ENCODE peak calls at places on chromosomes 6 and 20, in four cellular contexts. J is K562, R is HepG2, S is GM12878. T is an unnamed sample.

GRCh38 chr20:39849664-39850063 is 839.4 kb downstream of the MAFB start:
- DNase-seq in J (no peak), R (no peak), S (no peak), T (no peak)

GRCh38 chr6:422423-423061 is 31.0 kb downstream of the IRF4 start:
- DNase-seq in J (no peak), R (peak), S (no peak), T (peak)

GRCh38 chr20:43752051-43752360 is 25.2 kb upstream of the GTSF1L start:
- DNase-seq in J (no peak), R (no peak), S (no peak), T (no peak)

GRCh38 chr20:54084727-54085368 is 14.5 kb upstream of the BCAS1 start:
- DNase-seq in J (no peak), R (peak), S (no peak), T (peak)

GRCh38 chr6:28880894-28881780 is 42.6 kb downstream of the TRIM27 start:
- DNase-seq in J (peak), R (peak), S (no peak), T (peak)

GRCh38 chr20:63736893-63737689 is 627 bp downstream of the LIME1 start:
- DNase-seq in J (no peak), R (no peak), S (no peak), T (no peak)

GRCh38 chr6:68427630-68428029 is 207.5 kb upstream of the ADGRB3 start:
- DNase-seq in J (no peak), R (no peak), S (no peak), T (no peak)

GRCh38 chr6:127854009-127854408 is 46.8 kb downstream of the THEMIS start:
- DNase-seq in J (no peak), R (no peak), S (no peak), T (peak)

GRCh38 chr6:33177552-33178446 is 14.5 kb downstream of the COL11A2 start:
- DNase-seq in J (no peak), R (no peak), S (no peak), T (no peak)

GRCh38 chr20:34514897-34515483 is 1.2 kb upstream of the DYNLRB1 start:
- DNase-seq in J (no peak), R (no peak), S (no peak), T (no peak)

GRCh38 chr6:129516787-129517186 is 193.2 kb downstream of the ARHGAP18 start:
- DNase-seq in J (no peak), R (no peak), S (no peak), T (no peak)

GRCh38 chr6:153043719-153044118 is 41.2 kb upstream of the MTRF1L start:
- DNase-seq in J (no peak), R (no peak), S (no peak), T (no peak)

GRCh38 chr20:16624106-16624505 is 50.9 kb upstream of the KIF16B start:
- DNase-seq in J (no peak), R (peak), S (no peak), T (no peak)

GRCh38 chr6:85641522-85641915 is 1.2 kb downstream of the SYNCRIP start:
- DNase-seq in J (peak), R (no peak), S (no peak), T (no peak)

GRCh38 chr20:50385733-50386640 is 124.2 kb upstream of the PTPN1 start:
- DNase-seq in J (peak), R (no peak), S (no peak), T (no peak)

GRCh38 chr6:2369606-2370005 is 124.2 kb upstream of the GMDS start:
- DNase-seq in J (no peak), R (no peak), S (no peak), T (no peak)

GRCh38 chr20:39893013-39893685 is 795.9 kb downstream of the MAFB start:
- DNase-seq in J (no peak), R (no peak), S (no peak), T (no peak)

GRCh38 chr6:108277831-108278230 is 17.0 kb upstream of the SNX3 start:
- DNase-seq in J (peak), R (no peak), S (no peak), T (no peak)

GRCh38 chr6:96156425-96156824 is 140.7 kb downstream of the FUT9 start:
- DNase-seq in J (no peak), R (no peak), S (no peak), T (no peak)

GRCh38 chr6:3697609-3698008 is 53.9 kb downstream of the PXDC1 start:
- DNase-seq in J (no peak), R (no peak), S (no peak), T (no peak)

GRCh38 chr6:116090251-116090650 is 10.4 kb upstream of the NT5DC1 start:
- DNase-seq in J (no peak), R (no peak), S (peak), T (no peak)

GRCh38 chr6:13119549-13119948 is 208.8 kb downstream of the TBC1D7 start:
- DNase-seq in J (no peak), R (no peak), S (no peak), T (no peak)

GRCh38 chr6:157380779-157381561 is at the start of gene ZDHHC14:
- DNase-seq in J (peak), R (peak), S (peak), T (peak)

GRCh38 chr20:31719644-31720485 is 2.8 kb downstream of the BCL2L1 start:
- DNase-seq in J (peak), R (peak), S (no peak), T (peak)

GRCh38 chr6:144607998-144608736 is 323.0 kb downstream of the UTRN start:
- DNase-seq in J (no peak), R (no peak), S (no peak), T (no peak)

GRCh38 chr6:31729979-31730630 is 1.0 kb upstream of the DDAH2 start:
- DNase-seq in J (peak), R (peak), S (no peak), T (peak)

GRCh38 chr6:5125152-5126006 is 40.2 kb downstream of the PPP1R3G start:
- DNase-seq in J (peak), R (peak), S (no peak), T (peak)

GRCh38 chr6:3888153-3888957 is 39.2 kb downstream of the FAM50B start:
- DNase-seq in J (no peak), R (no peak), S (no peak), T (peak)

GRCh38 chr20:36439040-36439730 is 102.1 kb upstream of the MYL9 start:
- DNase-seq in J (peak), R (peak), S (no peak), T (peak)

GRCh38 chr6:14134211-14134910 is 16.8 kb downstream of the CD83 start:
- DNase-seq in J (no peak), R (no peak), S (no peak), T (no peak)

GRCh38 chr6:44670146-44670545 is 282.6 kb downstream of the CDC5L start:
- DNase-seq in J (no peak), R (no peak), S (no peak), T (no peak)

GRCh38 chr20:62377615-62378085 is 9.3 kb upstream of the RPS21 start:
- DNase-seq in J (no peak), R (no peak), S (no peak), T (no peak)

GRCh38 chr6:105677671-105678475 is 275.0 kb upstream of the PREP start:
- DNase-seq in J (no peak), R (no peak), S (no peak), T (no peak)

GRCh38 chr6:105678516-105678915 is 275.6 kb upstream of the PREP start:
- DNase-seq in J (no peak), R (no peak), S (no peak), T (no peak)

GRCh38 chr6:105680131-105680530 is 277.2 kb upstream of the PREP start:
- DNase-seq in J (no peak), R (no peak), S (no peak), T (no peak)

GRCh38 chr6:105676837-105677236 is 274.0 kb upstream of the PREP start:
- DNase-seq in J (no peak), R (no peak), S (no peak), T (no peak)

GRCh38 chr6:105675715-105676397 is 273.0 kb upstream of the PREP start:
- DNase-seq in J (no peak), R (no peak), S (no peak), T (peak)
- TF ChIP-seq CHD4 in J (no peak), R (no peak), S (no peak), T (no peak)

DNA sequence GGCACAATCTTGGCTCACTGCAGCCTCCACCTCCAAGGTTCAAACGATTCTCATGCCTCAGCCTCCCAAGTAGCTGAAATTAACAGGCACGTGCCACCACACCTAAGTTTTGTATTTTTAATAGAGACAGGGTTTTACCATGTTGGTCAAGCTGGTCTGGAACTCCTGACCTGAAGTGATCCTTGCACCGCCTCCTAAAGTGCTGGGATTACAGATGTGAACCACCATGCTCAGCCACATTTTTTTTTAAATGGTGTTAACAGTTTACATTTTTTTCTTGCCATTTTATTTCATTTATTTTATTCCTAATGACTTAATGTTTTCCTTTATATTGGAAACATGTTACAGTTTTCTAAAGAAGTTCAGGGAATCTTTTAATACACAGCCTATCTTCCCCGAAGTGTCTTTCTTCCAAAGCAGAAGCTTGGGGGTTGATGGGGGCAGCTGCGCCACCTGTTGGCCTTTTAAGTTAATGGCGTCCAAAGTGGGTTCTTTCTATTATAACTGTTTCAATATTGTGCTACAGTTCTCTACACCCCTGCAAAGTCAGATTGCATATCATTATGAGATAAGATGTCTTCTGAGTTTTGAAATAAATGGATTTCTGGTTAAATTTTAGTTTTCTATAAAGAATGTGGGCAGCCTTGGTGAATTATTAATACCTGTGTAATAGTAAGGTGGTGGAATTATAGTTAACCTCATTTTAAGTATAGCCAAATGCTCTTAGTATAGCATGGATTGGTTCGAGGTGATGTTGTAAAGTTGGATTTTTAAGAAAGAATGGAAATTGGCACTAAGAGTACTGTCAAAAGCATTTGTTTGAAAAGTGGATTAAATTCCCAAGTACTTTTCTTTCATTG is 42.0 kb upstream of the PLCG1 start:
- DNase-seq in J (peak), R (peak), S (no peak), T (peak)
- TF ChIP-seq CHD4 in J (no peak), R (no peak), S (no peak), T (no peak)

DNA sequence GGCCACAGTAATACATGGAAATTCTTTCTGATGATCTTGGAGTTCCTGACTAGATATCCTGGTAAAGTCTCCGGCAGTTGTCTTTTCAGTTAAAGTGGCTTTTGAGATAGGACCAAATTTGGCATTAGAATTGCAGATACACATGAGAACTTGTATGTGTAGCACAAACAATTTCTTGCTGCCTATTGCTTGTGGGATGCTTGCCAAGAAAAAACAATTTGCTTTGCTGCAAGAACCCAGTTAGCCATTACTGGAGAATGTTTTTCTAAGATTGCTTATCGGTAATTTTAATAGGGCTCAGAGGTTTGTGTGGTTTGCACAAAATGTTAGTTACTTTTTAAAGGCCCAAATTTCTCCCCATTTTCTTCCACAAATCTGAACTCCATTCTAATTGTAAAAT is 696.7 kb upstream of the CITED2 start:
- DNase-seq in J (no peak), R (no peak), S (no peak), T (no peak)
- TF ChIP-seq CHD4 in J (no peak), R (no peak), S (no peak), T (no peak)

DNA sequence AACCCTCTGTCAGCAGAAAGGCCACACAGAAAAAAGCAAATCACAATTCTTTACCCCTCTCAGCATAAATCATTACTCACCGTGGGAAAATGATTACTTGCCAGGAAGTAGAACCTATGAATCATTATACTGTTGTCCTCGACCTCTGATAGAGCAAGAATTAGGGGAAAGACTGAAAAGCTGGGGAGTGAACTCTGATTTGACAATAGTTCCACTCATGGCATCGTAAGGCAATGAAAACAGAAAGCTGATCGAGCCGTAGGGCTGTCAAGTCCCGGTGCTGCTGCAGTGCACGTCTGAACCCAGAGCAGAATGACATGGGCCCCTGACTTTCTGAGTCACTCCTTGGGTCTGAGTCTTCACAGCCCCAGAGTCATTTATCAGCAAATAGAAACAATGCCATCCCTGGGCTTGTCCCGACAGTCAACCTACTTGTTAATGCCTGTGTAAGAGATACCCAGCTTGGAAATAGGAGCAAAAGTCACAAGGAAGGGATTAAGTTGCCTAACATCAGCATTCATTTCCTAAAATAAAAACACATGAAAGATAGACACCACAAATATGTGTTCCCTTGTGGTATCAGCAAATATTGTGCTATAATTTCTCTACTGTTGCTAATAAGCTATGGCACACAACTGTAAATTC is 224.8 kb upstream of the MARCKS start:
- DNase-seq in J (no peak), R (peak), S (peak), T (peak)
- TF ChIP-seq CHD4 in J (no peak), R (no peak), S (no peak), T (no peak)

DNA sequence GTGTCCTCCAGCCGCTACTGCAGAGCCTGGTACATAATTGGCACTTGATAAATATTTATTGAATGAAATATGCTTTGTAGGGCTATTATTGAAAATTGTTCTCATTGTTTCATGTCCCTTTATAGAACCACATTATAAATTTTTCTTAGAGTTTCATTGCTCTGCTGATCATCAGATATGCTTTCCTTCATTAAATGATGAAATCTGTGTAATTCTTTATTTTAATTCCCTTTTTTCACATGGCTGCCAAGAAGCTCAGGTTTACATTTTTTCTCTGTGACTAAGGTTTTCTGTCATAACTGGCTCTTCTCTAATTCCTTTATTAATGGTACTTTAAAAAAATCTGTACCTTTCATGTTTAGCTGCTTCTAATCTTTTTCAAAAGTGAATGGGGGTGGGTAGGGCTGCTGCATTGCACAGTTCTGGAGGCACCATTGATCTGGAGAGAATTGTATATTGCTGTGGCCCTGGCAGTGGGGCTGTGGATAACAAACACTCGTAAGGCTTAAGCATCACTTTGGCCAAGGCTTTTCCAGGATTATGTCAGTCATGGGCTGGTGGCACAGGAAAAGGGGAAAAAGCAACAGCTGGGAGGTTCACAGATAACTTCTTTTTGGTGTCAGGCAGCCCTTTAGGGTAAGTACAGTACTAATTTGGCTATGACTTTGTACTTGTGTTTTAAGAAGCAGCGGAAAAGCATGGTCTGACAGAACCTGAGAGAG is 43.8 kb downstream of the ARFGEF2 start:
- DNase-seq in J (no peak), R (no peak), S (no peak), T (no peak)
- TF ChIP-seq CHD4 in J (no peak), R (no peak), S (no peak), T (no peak)

DNA sequence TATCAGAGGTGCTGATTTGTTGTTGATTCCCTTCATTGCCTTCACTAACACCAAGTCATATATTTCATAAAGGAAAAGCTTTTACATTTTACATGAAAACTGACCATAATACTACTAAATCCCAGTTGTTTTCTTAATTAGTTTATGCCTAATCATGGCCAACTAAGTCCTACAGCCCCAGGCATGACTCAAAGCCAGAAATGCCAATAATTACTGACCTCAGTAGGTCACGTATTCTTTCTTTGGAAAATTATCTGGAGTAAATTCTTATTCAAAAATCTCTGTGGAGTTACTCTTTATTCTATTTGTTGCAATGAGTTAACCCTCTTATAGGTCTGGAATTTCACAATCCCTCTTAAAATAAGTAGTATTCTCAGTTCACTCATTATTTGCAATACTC is 13.5 kb upstream of the MYB start:
- DNase-seq in J (no peak), R (no peak), S (no peak), T (no peak)
- TF ChIP-seq CHD4 in J (no peak), R (no peak), S (no peak), T (no peak)

DNA sequence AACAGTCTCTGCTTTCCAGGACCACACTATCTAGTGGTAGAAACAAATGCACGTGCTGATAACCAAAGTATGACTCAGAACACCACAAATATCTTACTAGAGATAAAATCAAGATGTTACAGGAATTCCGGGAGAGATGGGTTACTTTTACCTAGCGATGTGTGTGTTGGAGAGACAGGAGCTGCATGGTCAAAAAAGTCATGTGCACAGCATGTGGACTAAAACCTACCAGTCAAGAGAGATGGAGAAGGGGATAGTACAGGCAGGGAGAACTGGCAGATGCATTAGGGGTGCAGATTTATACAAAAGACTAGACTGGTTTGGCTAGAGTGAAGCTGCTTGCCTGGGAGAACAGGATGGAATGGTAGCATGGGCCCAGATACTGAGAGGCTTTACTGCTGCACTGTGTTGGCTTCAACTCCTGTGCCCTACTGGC is 75.3 kb upstream of the MRAP2 start:
- DNase-seq in J (peak), R (no peak), S (no peak), T (no peak)
- TF ChIP-seq CHD4 in J (no peak), R (no peak), S (no peak), T (no peak)

DNA sequence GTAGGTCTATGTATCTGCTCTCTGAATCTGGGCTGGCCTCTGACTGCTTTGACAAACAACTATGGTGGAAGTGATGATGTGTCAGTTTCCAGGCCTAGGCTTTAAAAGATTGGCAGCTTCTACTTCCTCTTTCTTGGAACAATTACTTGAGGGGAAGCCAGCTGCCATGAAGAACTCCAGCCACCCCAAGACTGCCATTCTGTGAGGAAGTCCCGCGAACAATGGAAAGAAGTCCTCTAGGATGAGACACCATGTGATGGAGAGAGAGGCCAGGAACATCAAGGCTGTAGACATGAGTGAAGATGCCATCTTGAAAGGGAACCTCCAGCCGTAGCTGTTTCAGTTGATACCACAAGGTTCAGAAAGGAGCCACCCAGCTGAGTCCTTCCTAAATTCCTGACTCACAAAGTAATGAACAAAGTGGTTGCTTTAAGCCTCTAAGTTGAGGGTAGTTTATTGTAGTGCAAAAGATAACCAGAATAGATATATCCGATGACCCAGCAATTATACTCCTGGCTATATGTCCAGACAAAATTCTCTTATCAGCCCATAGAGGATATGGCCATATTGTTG is 15.3 kb upstream of the TCF15 start:
- DNase-seq in J (peak), R (no peak), S (no peak), T (no peak)
- TF ChIP-seq CHD4 in J (no peak), R (no peak), S (no peak), T (no peak)

T was measured in A549.